ENCODE peak calls at places on chromosomes 13 and 19, in six cellular contexts. H is activated CD8-positive, alpha-beta T cell treated with anti-CD3 and anti-CD28 coated beads, Interleukin-2, amount 10 ng/mL, durations not matched to agents 7 days and 5 days; Q is ovary; J is EH; R is GDM1; K is GM03348. T is an unnamed sample.

GRCh38 chr13:114131581-114132418 is 623 bp downstream of the RASA3 start:
- DNase-seq in R (no peak), H (no peak), K (peak), Q (no peak), J (peak), T (peak)

GRCh38 chr13:48655291-48655690 is 1.6 kb downstream of the CYSLTR2 start:
- DNase-seq in J (no peak), K (no peak), Q (no peak), H (no peak), R (no peak), T (no peak)

GRCh38 chr13:77014906-77015685 is 11.9 kb downstream of the FBXL3 start:
- DNase-seq in J (no peak), Q (no peak), K (no peak), R (no peak), H (no peak), T (no peak)

GRCh38 chr13:32537580-32538233 is 888 bp downstream of the N4BP2L2 start:
- DNase-seq in H (peak), K (peak), J (no peak), Q (peak), R (peak), T (no peak)

GRCh38 chr13:104289400-104289799 is 1223.2 kb upstream of the SLC10A2 start:
- DNase-seq in K (no peak), Q (no peak), J (no peak), H (no peak), R (no peak), T (no peak)

GRCh38 chr19:35793381-35794165 is 18.2 kb downstream of the ARHGAP33 start:
- DNase-seq in K (peak), H (no peak), R (no peak), Q (no peak), J (no peak), T (no peak)

GRCh38 chr19:30857966-30858490 is 485.8 kb downstream of the ZNF536 start:
- DNase-seq in Q (no peak), H (no peak), J (no peak), R (no peak), K (no peak), T (no peak)

GRCh38 chr19:18662972-18663732 is 20.3 kb upstream of the CRTC1 start:
- DNase-seq in R (no peak), K (no peak), Q (no peak), H (no peak), J (peak), T (no peak)

GRCh38 chr19:33862991-33863390 is 66.3 kb downstream of the KCTD15 start:
- DNase-seq in Q (no peak), H (no peak), K (no peak), J (no peak), R (no peak), T (no peak)

GRCh38 chr13:99342723-99343315 is 35.6 kb upstream of the GPR183 start:
- DNase-seq in H (no peak), R (no peak), Q (no peak), K (no peak), J (no peak), T (no peak)

GRCh38 chr13:50387124-50387581 is 371.9 kb downstream of the KCNRG start:
- DNase-seq in Q (peak), R (no peak), H (peak), K (peak), J (peak), T (no peak)

GRCh38 chr19:5150331-5150901 is 181.5 kb downstream of the KDM4B start:
- DNase-seq in R (no peak), J (no peak), K (no peak), H (no peak), Q (no peak), T (no peak)

GRCh38 chr19:42316223-42317211 is 3.4 kb downstream of the TMEM145 start:
- DNase-seq in R (no peak), K (peak), J (peak), Q (no peak), H (no peak), T (no peak)

GRCh38 chr19:41518141-41518540 is 57.8 kb upstream of the CEACAM21 start:
- DNase-seq in J (no peak), H (no peak), K (no peak), Q (no peak), R (no peak), T (no peak)

GRCh38 chr13:48938308-48938943 is 37.3 kb upstream of the FNDC3A start:
- DNase-seq in Q (no peak), K (no peak), J (no peak), H (no peak), R (no peak), T (no peak)

GRCh38 chr13:99408703-99409000 is 92.6 kb upstream of the TM9SF2 start:
- DNase-seq in K (no peak), H (no peak), R (no peak), Q (no peak), J (no peak), T (no peak)

GRCh38 chr19:48560095-48560530 is 8.1 kb downstream of the SULT2B1 start:
- DNase-seq in R (no peak), Q (no peak), K (no peak), H (no peak), J (peak), T (no peak)

GRCh38 chr13:48258430-48258829 is 25.4 kb downstream of the ITM2B start:
- DNase-seq in H (no peak), J (no peak), Q (no peak), R (no peak), K (no peak), T (no peak)

GRCh38 chr13:93951153-93951552 is 528.3 kb downstream of the DCT start:
- DNase-seq in J (no peak), K (peak), H (no peak), R (no peak), Q (no peak), T (peak)

GRCh38 chr19:30968210-30968609 is 381.0 kb downstream of the TSHZ3 start:
- DNase-seq in J (peak), R (no peak), K (no peak), H (no peak), Q (no peak), T (no peak)

GRCh38 chr13:52650731-52651130 is 1.9 kb upstream of the SUGT1 start:
- DNase-seq in K (no peak), H (no peak), Q (no peak), J (no peak), R (no peak), T (no peak)

GRCh38 chr13:73451120-73452029 is 392.6 kb downstream of the KLF5 start:
- DNase-seq in K (no peak), Q (no peak), H (no peak), R (no peak), J (no peak), T (no peak)

GRCh38 chr13:102977471-102977870 is 88.7 kb downstream of the SLC10A2 start:
- DNase-seq in H (no peak), J (peak), R (no peak), Q (no peak), K (no peak), T (peak)

GRCh38 chr13:48783181-48783630 is 129.5 kb downstream of the CYSLTR2 start:
- DNase-seq in R (no peak), K (peak), J (peak), Q (peak), H (no peak), T (no peak)

GRCh38 chr13:48571121-48571901 is 38.4 kb upstream of the RCBTB2 start:
- DNase-seq in H (peak), Q (peak), K (peak), R (no peak), J (peak), T (peak)

GRCh38 chr13:56586966-56587365 is 553.8 kb upstream of the PRR20A start:
- DNase-seq in H (no peak), J (no peak), R (no peak), K (no peak), Q (no peak), T (no peak)

GRCh38 chr19:12763100-12763499 is 11.5 kb downstream of the BEST2 start:
- DNase-seq in J (no peak), Q (no peak), R (no peak), K (no peak), H (no peak), T (no peak)

GRCh38 chr13:45615501-45616101 is at the start of gene ERICH6B:
- DNase-seq in Q (peak), J (peak), H (no peak), R (no peak), K (no peak), T (peak)

GRCh38 chr13:21872795-21873194 is 201.9 kb downstream of the FGF9 start:
- DNase-seq in K (peak), H (no peak), Q (no peak), R (no peak), J (no peak), T (no peak)

GRCh38 chr13:83215627-83216026 is 666.6 kb downstream of the SLITRK1 start:
- DNase-seq in Q (no peak), K (peak), R (no peak), H (no peak), J (peak), T (peak)

GRCh38 chr13:62960723-62961122 is 1545.1 kb upstream of the PCDH20 start:
- DNase-seq in Q (no peak), H (no peak), J (no peak), K (no peak), R (no peak), T (no peak)

GRCh38 chr13:45356966-45357689 is 16.1 kb upstream of the TPT1 start:
- DNase-seq in H (peak), K (no peak), Q (no peak), J (no peak), R (peak), T (no peak)